ENCODE peak calls at places on chromosomes 12 and 14, in ten cellular contexts. One of them, this sample, is unnamed.

GRCh38 chr12:19120795-19121194 is 8.7 kb upstream of the PLEKHA5 start:
- DNase-seq in AG09319: no peak
- DNase-seq in NCI-H1436: no peak
- DNase-seq in fibroblast of the aortic adventitia: no peak
- DNase-seq in HTR-8/SVneo: no peak
- DNase-seq in T-helper 22 cell: no peak
- DNase-seq in midbrain: no peak
- DNase-seq in caudate nucleus: no peak
- DNase-seq in AG09309: no peak
- DNase-seq in HS-5: no peak
- DNase-seq in this sample: no peak

GRCh38 chr14:39762576-39763401 is 330.6 kb upstream of the FBXO33 start:
- DNase-seq in AG09319: no peak
- DNase-seq in NCI-H1436: no peak
- DNase-seq in fibroblast of the aortic adventitia: no peak
- DNase-seq in HTR-8/SVneo: no peak
- DNase-seq in T-helper 22 cell: no peak
- DNase-seq in midbrain: no peak
- DNase-seq in caudate nucleus: no peak
- DNase-seq in AG09309: no peak
- DNase-seq in HS-5: no peak
- DNase-seq in this sample: no peak

GRCh38 chr14:91892918-91893527 is 25.7 kb upstream of the TC2N start:
- DNase-seq in AG09319: no peak
- DNase-seq in NCI-H1436: peak
- DNase-seq in fibroblast of the aortic adventitia: no peak
- DNase-seq in HTR-8/SVneo: peak
- DNase-seq in T-helper 22 cell: no peak
- DNase-seq in midbrain: peak
- DNase-seq in caudate nucleus: no peak
- DNase-seq in AG09309: no peak
- DNase-seq in HS-5: no peak
- DNase-seq in this sample: no peak

GRCh38 chr12:70645494-70646317 is 8.5 kb upstream of the PTPRB start:
- DNase-seq in AG09319: peak
- DNase-seq in NCI-H1436: no peak
- DNase-seq in fibroblast of the aortic adventitia: peak
- DNase-seq in HTR-8/SVneo: peak
- DNase-seq in T-helper 22 cell: no peak
- DNase-seq in midbrain: no peak
- DNase-seq in caudate nucleus: no peak
- DNase-seq in AG09309: peak
- DNase-seq in HS-5: peak
- DNase-seq in this sample: no peak

GRCh38 chr12:80101126-80101525 is 1.8 kb downstream of the OTOGL start:
- DNase-seq in AG09319: no peak
- DNase-seq in NCI-H1436: no peak
- DNase-seq in fibroblast of the aortic adventitia: peak
- DNase-seq in HTR-8/SVneo: no peak
- DNase-seq in T-helper 22 cell: no peak
- DNase-seq in midbrain: no peak
- DNase-seq in caudate nucleus: no peak
- DNase-seq in AG09309: no peak
- DNase-seq in HS-5: no peak
- DNase-seq in this sample: no peak

GRCh38 chr12:108129017-108129812 is at the start of gene WSCD2:
- DNase-seq in AG09319: no peak
- DNase-seq in NCI-H1436: no peak
- DNase-seq in fibroblast of the aortic adventitia: no peak
- DNase-seq in HTR-8/SVneo: peak
- DNase-seq in T-helper 22 cell: no peak
- DNase-seq in midbrain: peak
- DNase-seq in caudate nucleus: peak
- DNase-seq in AG09309: no peak
- DNase-seq in HS-5: no peak
- DNase-seq in this sample: peak

GRCh38 chr12:77001181-77001758 is 64.1 kb downstream of the E2F7 start:
- DNase-seq in AG09319: no peak
- DNase-seq in NCI-H1436: no peak
- DNase-seq in fibroblast of the aortic adventitia: no peak
- DNase-seq in HTR-8/SVneo: no peak
- DNase-seq in T-helper 22 cell: no peak
- DNase-seq in midbrain: no peak
- DNase-seq in caudate nucleus: no peak
- DNase-seq in AG09309: no peak
- DNase-seq in HS-5: no peak
- DNase-seq in this sample: no peak

GRCh38 chr14:105411017-105411941 is 8.3 kb upstream of the MTA1 start:
- DNase-seq in AG09319: no peak
- DNase-seq in NCI-H1436: peak
- DNase-seq in fibroblast of the aortic adventitia: peak
- DNase-seq in HTR-8/SVneo: peak
- DNase-seq in T-helper 22 cell: no peak
- DNase-seq in midbrain: peak
- DNase-seq in caudate nucleus: no peak
- DNase-seq in AG09309: no peak
- DNase-seq in HS-5: no peak
- DNase-seq in this sample: no peak

GRCh38 chr12:12442548-12443071 is 85.7 kb downstream of the BORCS5 start:
- DNase-seq in AG09319: no peak
- DNase-seq in NCI-H1436: peak
- DNase-seq in fibroblast of the aortic adventitia: peak
- DNase-seq in HTR-8/SVneo: no peak
- DNase-seq in T-helper 22 cell: no peak
- DNase-seq in midbrain: no peak
- DNase-seq in caudate nucleus: no peak
- DNase-seq in AG09309: no peak
- DNase-seq in HS-5: no peak
- DNase-seq in this sample: no peak

GRCh38 chr12:46483572-46484395 is 111.2 kb upstream of the SLC38A2 start:
- DNase-seq in AG09319: no peak
- DNase-seq in NCI-H1436: no peak
- DNase-seq in fibroblast of the aortic adventitia: peak
- DNase-seq in HTR-8/SVneo: no peak
- DNase-seq in T-helper 22 cell: no peak
- DNase-seq in midbrain: no peak
- DNase-seq in caudate nucleus: no peak
- DNase-seq in AG09309: peak
- DNase-seq in HS-5: no peak
- DNase-seq in this sample: no peak

GRCh38 chr12:32568241-32568640 is 110.9 kb upstream of the DNM1L start:
- DNase-seq in AG09319: peak
- DNase-seq in NCI-H1436: peak
- DNase-seq in fibroblast of the aortic adventitia: peak
- DNase-seq in HTR-8/SVneo: peak
- DNase-seq in T-helper 22 cell: no peak
- DNase-seq in midbrain: peak
- DNase-seq in caudate nucleus: no peak
- DNase-seq in AG09309: peak
- DNase-seq in HS-5: peak
- DNase-seq in this sample: no peak

GRCh38 chr12:125633686-125634085 is 568.5 kb downstream of the AACS start:
- DNase-seq in AG09319: no peak
- DNase-seq in NCI-H1436: no peak
- DNase-seq in fibroblast of the aortic adventitia: no peak
- DNase-seq in HTR-8/SVneo: no peak
- DNase-seq in T-helper 22 cell: no peak
- DNase-seq in midbrain: no peak
- DNase-seq in caudate nucleus: no peak
- DNase-seq in AG09309: no peak
- DNase-seq in HS-5: no peak
- DNase-seq in this sample: no peak

GRCh38 chr14:58082011-58082410 is 70.0 kb downstream of the ARMH4 start:
- DNase-seq in AG09319: no peak
- DNase-seq in NCI-H1436: no peak
- DNase-seq in fibroblast of the aortic adventitia: peak
- DNase-seq in HTR-8/SVneo: no peak
- DNase-seq in T-helper 22 cell: no peak
- DNase-seq in midbrain: no peak
- DNase-seq in caudate nucleus: no peak
- DNase-seq in AG09309: no peak
- DNase-seq in HS-5: no peak
- DNase-seq in this sample: no peak